ENCODE peak calls at places on chromosomes 13 and 19, in six cellular contexts. One of them, this sample, is unnamed. For H3K27me3, the result is how much of the 10 kb centered on the place peaks cover.

GRCh38 chr19:43651758-43652545 is 12.3 kb upstream of the CADM4 start:
- DNase-seq in H9: peak
- DNase-seq in K562: peak
- DNase-seq in GM12878: no peak
- DNase-seq in PC-3: peak
- DNase-seq in tibial nerve: peak
- DNase-seq in this sample: no peak

GRCh38 chr19:17482877-17483604 is 12.7 kb downstream of the SLC27A1 start:
- DNase-seq in H9: no peak
- DNase-seq in K562: no peak
- DNase-seq in tibial nerve: no peak
- DNase-seq in PC-3: no peak
- DNase-seq in GM12878: no peak
- DNase-seq in this sample: no peak

GRCh38 chr13:104385409-104385808 is 1319.2 kb upstream of the SLC10A2 start:
- DNase-seq in tibial nerve: no peak
- DNase-seq in K562: no peak
- DNase-seq in GM12878: no peak
- DNase-seq in H9: no peak
- DNase-seq in PC-3: peak
- DNase-seq in this sample: peak

GRCh38 chr19:17103177-17103576 is 27.6 kb downstream of the MYO9B start:
- DNase-seq in H9: peak
- DNase-seq in K562: peak
- DNase-seq in tibial nerve: no peak
- DNase-seq in PC-3: peak
- DNase-seq in GM12878: no peak
- DNase-seq in this sample: peak

GRCh38 chr19:48724796-48725753 is 5.5 kb upstream of the MAMSTR start:
- DNase-seq in K562: peak
- DNase-seq in GM12878: no peak
- DNase-seq in tibial nerve: peak
- DNase-seq in PC-3: peak
- DNase-seq in H9: peak
- DNase-seq in this sample: peak

GRCh38 chr19:18428837-18429674 is 8.9 kb downstream of the ISYNA1 start:
- DNase-seq in K562: peak
- DNase-seq in PC-3: no peak
- DNase-seq in GM12878: no peak
- DNase-seq in H9: peak
- DNase-seq in tibial nerve: no peak
- DNase-seq in this sample: no peak

GRCh38 chr19:48807590-48808308 is 3.1 kb downstream of the BCAT2 start:
- DNase-seq in K562: peak
- DNase-seq in PC-3: no peak
- DNase-seq in tibial nerve: no peak
- DNase-seq in H9: peak
- DNase-seq in GM12878: no peak
- DNase-seq in this sample: no peak

GRCh38 chr13:82330499-82330898 is 1551.8 kb downstream of the SLITRK1 start:
- DNase-seq in K562: peak
- DNase-seq in PC-3: peak
- DNase-seq in H9: no peak
- DNase-seq in tibial nerve: no peak
- DNase-seq in GM12878: no peak
- DNase-seq in this sample: peak

GRCh38 chr19:43984687-43985000 is 656 bp downstream of the ZNF155 start:
- DNase-seq in PC-3: no peak
- DNase-seq in tibial nerve: no peak
- DNase-seq in H9: no peak
- DNase-seq in K562: no peak
- DNase-seq in GM12878: no peak
- DNase-seq in this sample: no peak

GRCh38 chr19:398719-399118 is 10.2 kb downstream of the C2CD4C start:
- DNase-seq in GM12878: no peak
- DNase-seq in H9: peak
- DNase-seq in tibial nerve: no peak
- DNase-seq in PC-3: no peak
- DNase-seq in K562: no peak
- DNase-seq in this sample: no peak

GRCh38 chr19:42024622-42025111 is 30.6 kb upstream of the ATP1A3 start:
- DNase-seq in K562: no peak
- DNase-seq in PC-3: no peak
- DNase-seq in tibial nerve: no peak
- DNase-seq in H9: no peak
- DNase-seq in GM12878: no peak
- DNase-seq in this sample: no peak

GRCh38 chr13:26529441-26529840 is 28.0 kb upstream of the WASF3 start:
- DNase-seq in H9: peak
- DNase-seq in tibial nerve: peak
- DNase-seq in GM12878: no peak
- DNase-seq in PC-3: peak
- DNase-seq in K562: peak
- DNase-seq in this sample: peak

GRCh38 chr13:114263590-114263989 is 17.8 kb upstream of the UPF3A start:
- DNase-seq in tibial nerve: no peak
- DNase-seq in K562: no peak
- DNase-seq in GM12878: peak
- DNase-seq in H9: no peak
- DNase-seq in PC-3: no peak
- DNase-seq in this sample: no peak

GRCh38 chr13:52830946-52831345 is 17.5 kb downstream of the PCDH8 start:
- DNase-seq in K562: no peak
- DNase-seq in PC-3: peak
- DNase-seq in tibial nerve: no peak
- DNase-seq in GM12878: no peak
- DNase-seq in H9: no peak
- DNase-seq in this sample: peak

GRCh38 chr19:49459388-49459787 is 6.4 kb downstream of the ALDH16A1 start:
- DNase-seq in H9: no peak
- DNase-seq in K562: no peak
- DNase-seq in GM12878: no peak
- DNase-seq in PC-3: no peak
- DNase-seq in tibial nerve: no peak
- DNase-seq in this sample: no peak

GRCh38 chr19:6020972-6021805 is 43.2 kb upstream of the RANBP3 start:
- DNase-seq in H9: no peak
- DNase-seq in GM12878: no peak
- DNase-seq in K562: no peak
- DNase-seq in PC-3: peak
- DNase-seq in tibial nerve: no peak
- DNase-seq in this sample: no peak

GRCh38 chr19:53991224-53992113 is at the start of gene CACNG6:
- DNase-seq in H9: peak
- DNase-seq in K562: no peak
- DNase-seq in PC-3: peak
- DNase-seq in GM12878: no peak
- DNase-seq in tibial nerve: no peak
- DNase-seq in this sample: no peak

GRCh38 chr19:28523619-28524018 is 689.3 kb downstream of the UQCRFS1 start:
- DNase-seq in H9: no peak
- DNase-seq in K562: no peak
- DNase-seq in PC-3: no peak
- DNase-seq in tibial nerve: no peak
- DNase-seq in GM12878: no peak
- DNase-seq in this sample: no peak

GRCh38 chr13:27250833-27251165 is 559 bp upstream of the RPL21 start:
- DNase-seq in GM12878: no peak
- DNase-seq in PC-3: no peak
- DNase-seq in H9: no peak
- DNase-seq in K562: no peak
- DNase-seq in tibial nerve: no peak
- DNase-seq in this sample: no peak

GRCh38 chr19:43570174-43570791 is 5.0 kb downstream of the XRCC1 start:
- DNase-seq in K562: no peak
- DNase-seq in tibial nerve: no peak
- DNase-seq in PC-3: peak
- DNase-seq in H9: no peak
- DNase-seq in GM12878: no peak
- DNase-seq in this sample: peak

DNA sequence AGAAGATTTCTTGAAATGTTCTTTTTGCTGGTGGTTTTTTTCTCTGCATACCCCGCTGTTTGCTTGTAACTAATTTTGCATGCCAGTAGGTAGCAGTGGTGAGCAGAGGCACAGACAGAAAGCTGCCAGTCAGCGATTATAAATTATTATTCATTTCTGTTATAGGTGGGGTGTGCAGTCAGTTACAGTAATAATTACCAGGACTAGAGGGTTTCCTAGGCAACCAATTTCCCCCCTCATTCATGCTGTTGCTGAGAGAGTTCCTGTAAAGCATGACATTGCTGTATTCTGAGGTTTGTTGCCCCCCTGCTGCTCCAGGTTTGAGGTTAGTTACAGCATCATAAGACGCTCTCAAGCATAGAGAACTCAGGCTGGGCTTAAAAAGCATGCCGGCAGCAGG is 104.5 kb downstream of the URI1 start:
- DNase-seq in H9: no peak
- DNase-seq in K562: no peak
- DNase-seq in PC-3: peak
- DNase-seq in GM12878: peak
- DNase-seq in tibial nerve: no peak
- DNase-seq in this sample: no peak
- H3K27me3 ChIP-seq in H9: under half
- H3K27me3 ChIP-seq in K562: under half
- H3K27me3 ChIP-seq in PC-3: under half
- H3K27me3 ChIP-seq in GM12878: under half
- H3K27me3 ChIP-seq in tibial nerve: under half
- H3K27me3 ChIP-seq in this sample: under half

GRCh38 chr13:97267418-97268059 is 45.4 kb downstream of the MBNL2 start:
- DNase-seq in PC-3: no peak
- DNase-seq in K562: no peak
- DNase-seq in tibial nerve: no peak
- DNase-seq in H9: peak
- DNase-seq in GM12878: no peak
- DNase-seq in this sample: no peak

GRCh38 chr13:97268772-97269171 is 46.6 kb downstream of the MBNL2 start:
- DNase-seq in H9: peak
- DNase-seq in GM12878: no peak
- DNase-seq in tibial nerve: no peak
- DNase-seq in K562: no peak
- DNase-seq in PC-3: no peak
- DNase-seq in this sample: no peak

GRCh38 chr13:97264663-97265062 is 42.5 kb downstream of the MBNL2 start:
- DNase-seq in K562: no peak
- DNase-seq in H9: no peak
- DNase-seq in PC-3: no peak
- DNase-seq in GM12878: no peak
- DNase-seq in tibial nerve: no peak
- DNase-seq in this sample: no peak

GRCh38 chr13:97266328-97266727 is 44.2 kb downstream of the MBNL2 start:
- DNase-seq in H9: peak
- DNase-seq in K562: no peak
- DNase-seq in tibial nerve: no peak
- DNase-seq in PC-3: no peak
- DNase-seq in GM12878: no peak
- DNase-seq in this sample: no peak

DNA sequence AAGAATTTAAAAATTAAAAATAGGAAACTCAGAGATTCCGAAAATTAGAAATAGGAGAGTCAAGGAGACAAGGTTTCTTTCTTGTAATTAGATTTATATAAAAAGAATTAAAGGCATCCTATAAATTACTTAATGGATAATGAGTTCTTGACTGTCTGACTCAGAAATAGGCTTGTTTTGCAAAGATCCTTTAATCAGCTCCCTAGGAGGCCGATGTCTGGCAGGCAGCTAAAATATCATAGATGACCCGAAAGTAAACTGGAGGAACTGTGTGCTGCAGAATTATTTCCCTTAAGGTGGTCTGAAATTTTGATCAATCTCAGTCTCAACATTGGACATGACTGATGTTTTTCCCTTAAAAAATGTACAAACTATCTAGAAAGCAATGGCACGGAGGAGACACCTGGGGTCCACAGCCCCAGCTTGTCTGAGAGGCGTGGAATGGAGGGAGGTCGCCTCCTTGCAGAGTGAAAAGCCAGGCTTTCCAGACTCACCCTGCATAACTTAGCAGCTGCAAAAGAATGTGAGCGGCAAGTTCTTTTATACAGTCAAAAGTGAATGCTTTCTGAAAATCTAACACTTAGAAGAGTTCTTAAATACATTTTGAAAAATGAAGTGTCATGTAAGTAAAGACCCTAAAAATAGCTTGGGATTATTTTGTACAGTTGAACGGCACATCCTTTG is 44.7 kb downstream of the MBNL2 start:
- DNase-seq in tibial nerve: no peak
- DNase-seq in GM12878: no peak
- DNase-seq in H9: no peak
- DNase-seq in K562: no peak
- DNase-seq in PC-3: no peak
- DNase-seq in this sample: no peak
- H3K27ac ChIP-seq in tibial nerve: peak
- H3K27ac ChIP-seq in GM12878: no peak
- H3K27ac ChIP-seq in H9: peak
- H3K27ac ChIP-seq in K562: no peak
- H3K27ac ChIP-seq in PC-3: no peak
- H3K27ac ChIP-seq in this sample: peak

DNA sequence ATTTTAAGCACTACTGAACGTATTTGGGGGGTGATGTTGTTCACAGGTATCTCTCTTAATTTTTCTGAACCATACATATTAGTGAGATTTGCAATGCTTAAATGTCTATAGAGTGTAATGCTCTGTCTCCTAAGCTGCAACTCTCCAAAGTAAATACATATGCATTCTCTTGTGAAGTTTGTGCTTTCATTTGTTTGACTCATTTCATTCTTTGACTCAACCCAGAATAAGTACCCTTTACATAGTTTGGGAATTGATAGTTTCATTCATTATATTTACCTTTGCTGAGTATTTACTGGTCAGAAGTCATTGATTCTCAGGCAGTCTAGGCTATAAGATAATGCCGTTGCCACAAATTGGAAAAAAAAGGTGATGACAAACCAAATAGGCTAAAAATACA is 406.9 kb downstream of the FGF9 start:
- DNase-seq in tibial nerve: no peak
- DNase-seq in PC-3: no peak
- DNase-seq in H9: no peak
- DNase-seq in K562: no peak
- DNase-seq in GM12878: no peak
- DNase-seq in this sample: no peak
- TF ChIP-seq CTCF in tibial nerve: no peak
- TF ChIP-seq CTCF in PC-3: no peak
- TF ChIP-seq CTCF in H9: no peak
- TF ChIP-seq CTCF in K562: no peak
- TF ChIP-seq CTCF in GM12878: no peak
- TF ChIP-seq CTCF in this sample: no peak

DNA sequence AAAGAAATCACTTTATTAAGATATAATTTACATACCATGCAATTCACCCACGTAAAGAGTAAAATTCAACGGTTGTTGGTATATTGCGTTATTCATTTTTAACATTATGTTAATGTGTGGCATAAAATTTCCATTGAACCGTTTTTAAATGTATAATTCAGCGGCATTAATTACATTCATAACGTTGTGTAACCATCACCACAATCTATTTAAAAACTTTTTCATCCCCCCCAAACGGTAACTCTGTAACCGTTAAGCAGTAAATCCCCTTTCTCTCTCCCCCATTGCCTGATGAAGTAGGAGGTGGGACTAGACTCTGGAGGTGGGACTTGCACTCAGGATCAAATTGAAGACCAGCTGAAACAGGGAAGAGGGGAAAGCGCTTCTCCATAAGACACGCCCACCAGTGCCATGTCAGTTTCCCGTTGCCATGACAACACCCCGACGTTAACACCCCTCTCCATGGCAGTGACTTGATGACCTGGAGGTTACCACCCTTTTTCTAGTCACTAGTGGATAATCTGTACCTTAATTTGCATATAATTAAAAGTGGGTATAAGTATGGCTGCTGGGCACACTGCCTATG is 16.8 kb downstream of the CLEC11A start:
- DNase-seq in tibial nerve: no peak
- DNase-seq in GM12878: no peak
- DNase-seq in PC-3: no peak
- DNase-seq in K562: peak
- DNase-seq in H9: peak
- DNase-seq in this sample: no peak
- H3K27me3 ChIP-seq in tibial nerve: under half
- H3K27me3 ChIP-seq in GM12878: under half
- H3K27me3 ChIP-seq in PC-3: half or more
- H3K27me3 ChIP-seq in K562: under half
- H3K27me3 ChIP-seq in H9: under half
- H3K27me3 ChIP-seq in this sample: under half